ENCODE peak calls at places on chromosomes 13 and 19, in eight cellular contexts. B, N, H, I, C, P, E and M are unnamed samples.

GRCh38 chr19:10593148-10593547 is 6.0 kb upstream of the AP1M2 start:
- DNase-seq in B (no peak), N (no peak), H (no peak), I (no peak), C (no peak), P (no peak), E (no peak), M (no peak)

GRCh38 chr13:32538234-32538620 is 368 bp downstream of the N4BP2L2 start:
- DNase-seq in B (peak; percentile 32), N (no peak), H (no peak), I (no peak), C (peak; percentile 42), P (no peak), E (no peak), M (peak; percentile 44)

GRCh38 chr13:51557875-51558604 is 26.2 kb upstream of the WDFY2 start:
- DNase-seq in B (no peak), N (no peak), H (no peak), I (peak; percentile 43), C (peak; percentile 89), P (no peak), E (no peak), M (no peak)

GRCh38 chr13:35784286-35784951 is 307.9 kb upstream of the MAB21L1 start:
- DNase-seq in B (no peak), N (no peak), H (no peak), I (no peak), C (no peak), P (no peak), E (no peak), M (no peak)

GRCh38 chr13:80755925-80756324 is 415.0 kb upstream of the SPRY2 start:
- DNase-seq in B (no peak), N (no peak), H (no peak), I (no peak), C (no peak), P (no peak), E (no peak), M (no peak)

GRCh38 chr13:95641961-95642621 is 2.4 kb downstream of the DZIP1 start:
- DNase-seq in B (peak; percentile 27), N (peak; percentile 91), H (peak; percentile 37), I (no peak), C (peak; percentile 47), P (no peak), E (no peak), M (no peak)

GRCh38 chr13:110034031-110034430 is 247.6 kb upstream of the IRS2 start:
- DNase-seq in B (no peak), N (no peak), H (no peak), I (no peak), C (no peak), P (no peak), E (no peak), M (no peak)

GRCh38 chr19:12689581-12690216 is 1.9 kb downstream of the GNG14 start:
- DNase-seq in B (no peak), N (no peak), H (no peak), I (no peak), C (no peak), P (no peak), E (no peak), M (no peak)

GRCh38 chr13:26942184-26942583 is 181.6 kb upstream of the GPR12 start:
- DNase-seq in B (no peak), N (no peak), H (no peak), I (no peak), C (no peak), P (no peak), E (no peak), M (no peak)

GRCh38 chr13:30071890-30072817 is 221.7 kb upstream of the UBL3 start:
- DNase-seq in B (no peak), N (no peak), H (no peak), I (no peak), C (no peak), P (no peak), E (no peak), M (no peak)

GRCh38 chr19:53868091-53868891 is 608 bp downstream of the MYADM start:
- DNase-seq in B (peak; percentile 60), N (peak; percentile 81), H (peak; percentile 71), I (no peak), C (no peak), P (no peak), E (no peak), M (peak; percentile 59)

GRCh38 chr19:16566161-16566560 is 6.1 kb downstream of the SLC35E1 start:
- DNase-seq in B (no peak), N (no peak), H (no peak), I (no peak), C (no peak), P (no peak), E (no peak), M (no peak)

GRCh38 chr19:50562996-50563395 is 5.2 kb downstream of the LRRC4B start:
- DNase-seq in B (no peak), N (no peak), H (no peak), I (no peak), C (no peak), P (no peak), E (no peak), M (no peak)

DNA sequence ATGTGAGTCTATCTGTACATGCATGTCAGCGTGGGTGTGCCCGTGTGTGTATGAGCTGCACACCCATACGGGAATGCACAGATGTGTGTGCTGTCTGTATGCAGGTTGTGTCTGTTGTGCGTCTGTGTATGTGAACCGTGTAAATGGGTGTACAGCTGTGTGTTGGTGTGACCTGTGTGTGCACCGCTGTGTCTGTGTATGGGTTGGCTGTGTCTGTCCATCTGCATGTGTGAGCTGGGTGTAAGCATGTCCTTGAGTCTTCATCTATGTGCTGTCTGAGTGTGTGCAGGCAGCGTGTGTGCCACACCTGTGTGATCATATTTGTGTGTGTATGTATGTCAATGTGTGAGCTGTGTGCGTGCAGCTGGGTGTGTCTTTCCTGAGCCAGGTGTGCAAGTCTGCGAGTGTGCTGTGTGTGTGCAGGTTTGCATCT is 1.6 kb downstream of the NOTCH3 start:
- DNase-seq in B (no peak), N (no peak), H (no peak), I (no peak), C (no peak), P (no peak), E (no peak), M (no peak)
- H3K4me3 ChIP-seq in B (peak overlapping the region; percentile 78), N (peak overlapping the region; percentile 77), H (no peak overlapping the region), I (peak overlapping the region; percentile 82), C (peak overlapping the region; percentile 3), P (peak overlapping the region; percentile 36), E (peak overlapping the region; percentile 90), M (peak overlapping the region; percentile 50)

GRCh38 chr13:19561585-19561984 is 253 bp upstream of the TPTE2 start:
- DNase-seq in B (no peak), N (no peak), H (no peak), I (no peak), C (no peak), P (no peak), E (no peak), M (no peak)
- H3K27ac ChIP-seq in B (no peak overlapping the region), N (no peak overlapping the region), H (no peak overlapping the region), I (no peak overlapping the region), C (no peak overlapping the region), P (no peak overlapping the region), E (no peak overlapping the region), M (no peak overlapping the region)

GRCh38 chr19:58007285-58007684 is 4.7 kb upstream of the ZNF606 start:
- DNase-seq in B (no peak), N (no peak), H (no peak), I (no peak), C (no peak), P (no peak), E (no peak), M (no peak)
- TF ChIP-seq CTCF in B (no peak), N (peak; percentile 65), H (no peak), I (peak; percentile 8), C (no peak), P (no peak), E (no peak), M (no peak)

DNA sequence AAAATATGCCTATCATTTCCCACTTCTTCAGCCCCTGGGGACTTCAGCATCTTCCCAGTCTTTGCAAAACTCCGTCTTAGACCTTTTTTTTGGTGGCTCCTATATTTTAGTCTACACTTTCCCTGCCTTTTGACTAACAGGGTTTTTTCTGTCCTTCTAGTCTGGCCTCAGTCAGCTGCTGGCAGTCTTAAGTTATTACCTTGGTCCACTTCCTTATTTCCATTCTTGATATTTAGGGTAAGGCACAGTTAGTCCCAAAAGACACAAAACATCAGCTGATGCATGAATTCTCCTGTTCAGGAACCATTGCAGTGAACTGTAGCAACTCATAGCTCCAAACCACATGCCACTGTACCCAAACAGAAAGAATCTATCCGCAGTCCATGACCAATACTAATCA is 234.6 kb upstream of the RFC3 start:
- DNase-seq in B (no peak), N (no peak), H (no peak), I (no peak), C (no peak), P (no peak), E (no peak), M (no peak)
- H3K4me3 ChIP-seq in B (no peak overlapping the region), N (no peak overlapping the region), H (no peak overlapping the region), I (no peak overlapping the region), C (no peak overlapping the region), P (no peak overlapping the region), E (no peak overlapping the region), M (no peak overlapping the region)

DNA sequence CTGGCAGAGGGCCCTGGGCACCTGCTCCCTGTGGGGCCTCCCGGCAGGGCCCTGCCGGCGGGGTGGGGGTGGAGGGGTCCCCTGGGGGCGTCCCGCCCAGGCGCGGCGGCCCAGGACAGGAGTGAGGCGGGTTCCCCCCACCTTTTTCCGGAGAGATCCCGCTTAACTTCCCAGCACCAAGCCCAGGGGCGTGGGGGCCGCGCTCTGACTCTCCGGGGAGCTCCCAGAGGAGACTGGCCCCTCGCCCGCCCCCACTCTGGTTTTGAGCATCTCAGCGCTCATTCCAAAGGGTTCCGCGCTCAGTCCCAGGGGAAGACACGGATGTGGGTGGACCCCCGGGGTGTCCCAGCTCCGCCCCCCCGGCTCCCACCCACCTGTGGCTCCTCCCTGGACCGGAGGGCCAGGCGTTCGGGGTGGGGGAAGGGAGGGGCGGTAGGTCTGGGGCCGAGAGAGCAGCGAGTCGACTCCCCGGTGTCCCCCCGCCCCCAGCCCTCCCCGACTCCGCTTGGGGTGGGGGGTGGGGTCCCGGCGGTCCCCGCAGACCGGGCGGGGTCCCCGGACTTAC is 424 bp downstream of the C2CD4C start:
- DNase-seq in B (no peak), N (peak; percentile 67), H (peak; percentile 21), I (no peak), C (no peak), P (peak; percentile 6), E (no peak), M (no peak)
- H3K27ac ChIP-seq in B (no peak overlapping the region), N (no peak overlapping the region), H (no peak overlapping the region), I (no peak overlapping the region), C (no peak overlapping the region), P (no peak overlapping the region), E (no peak overlapping the region), M (no peak overlapping the region)

GRCh38 chr19:3452456-3453068 is 27.8 kb downstream of the SMIM24 start:
- DNase-seq in B (no peak), N (no peak), H (no peak), I (no peak), C (no peak), P (no peak), E (no peak), M (no peak)
- TF ChIP-seq CTCF in B (no peak), N (no peak), H (no peak), I (no peak), C (no peak), P (no peak), E (no peak), M (no peak)

GRCh38 chr19:48397636-48398328 is 4.3 kb downstream of the GRIN2D start:
- DNase-seq in B (no peak), N (peak; percentile 67), H (no peak), I (no peak), C (no peak), P (no peak), E (no peak), M (no peak)
- H3K4me3 ChIP-seq in B (peak overlapping the region; percentile 48), N (peak overlapping the region; percentile 85), H (no peak overlapping the region), I (peak overlapping the region; percentile 53), C (peak overlapping the region; percentile 60), P (no peak overlapping the region), E (peak overlapping the region; percentile 66), M (peak overlapping the region; percentile 45)